ENCODE peak calls at places on chromosomes 16 and 17, in nine cellular contexts. J is HFFc6, B is cardiac muscle cell, L is upper lobe of left lung, G is PC-3, P is GM06990, D is testis, V is progenitor cell of endocrine pancreas, W is osteocyte. T is an unnamed sample.

GRCh38 chr16:85088570-85089214 is 23.6 kb downstream of the CIBAR2 start:
- DNase-seq in P (no peak), W (no peak), L (peak), G (no peak), V (no peak), D (no peak), B (no peak), J (no peak), T (no peak)

GRCh38 chr17:57612202-57613071 is 132.7 kb downstream of the CCDC182 start:
- DNase-seq in P (no peak), B (peak), W (no peak), L (no peak), D (no peak), G (no peak), V (no peak), J (no peak), T (no peak)

GRCh38 chr17:77229786-77230435 is 89.1 kb downstream of the SEC14L1 start:
- DNase-seq in D (no peak), V (no peak), J (no peak), G (no peak), P (no peak), B (no peak), W (no peak), L (no peak), T (no peak)

GRCh38 chr16:30929167-30929566 is 5.8 kb downstream of the FBXL19 start:
- DNase-seq in L (no peak), D (no peak), G (no peak), V (no peak), P (no peak), W (no peak), B (no peak), J (no peak), T (no peak)

GRCh38 chr17:8846768-8847211 is 20.7 kb downstream of the PIK3R6 start:
- DNase-seq in J (peak), G (peak), W (no peak), D (peak), V (no peak), P (no peak), L (no peak), B (peak), T (no peak)

GRCh38 chr16:27960619-27961295 is 102.8 kb downstream of the GSG1L start:
- DNase-seq in W (no peak), V (no peak), D (no peak), J (no peak), P (no peak), B (no peak), L (no peak), G (no peak), T (no peak)

GRCh38 chr17:64503341-64503740 is 2.7 kb downstream of the DDX5 start:
- DNase-seq in J (no peak), B (no peak), W (no peak), V (no peak), L (no peak), G (no peak), D (no peak), P (no peak), T (no peak)

GRCh38 chr16:86886651-86887050 is 308.3 kb downstream of the FOXL1 start:
- DNase-seq in J (no peak), W (no peak), G (peak), P (no peak), V (no peak), L (no peak), D (no peak), B (no peak), T (no peak)

GRCh38 chr16:30641378-30641982 is 9.3 kb upstream of the PRR14 start:
- DNase-seq in B (no peak), P (no peak), W (no peak), D (no peak), G (no peak), J (no peak), L (no peak), V (no peak), T (no peak)

GRCh38 chr16:31464781-31465260 is 5.5 kb downstream of the ARMC5 start:
- DNase-seq in V (no peak), B (no peak), P (no peak), J (no peak), L (no peak), D (no peak), W (no peak), G (no peak), T (no peak)

GRCh38 chr17:4362141-4362540 is 4.3 kb downstream of the UBE2G1 start:
- DNase-seq in P (no peak), B (no peak), D (peak), L (no peak), J (no peak), V (no peak), G (peak), W (no peak), T (no peak)

GRCh38 chr17:66775881-66776400 is 59.0 kb upstream of the CACNG5 start:
- DNase-seq in D (no peak), W (no peak), V (no peak), B (no peak), L (no peak), P (no peak), J (no peak), G (no peak), T (no peak)

DNA sequence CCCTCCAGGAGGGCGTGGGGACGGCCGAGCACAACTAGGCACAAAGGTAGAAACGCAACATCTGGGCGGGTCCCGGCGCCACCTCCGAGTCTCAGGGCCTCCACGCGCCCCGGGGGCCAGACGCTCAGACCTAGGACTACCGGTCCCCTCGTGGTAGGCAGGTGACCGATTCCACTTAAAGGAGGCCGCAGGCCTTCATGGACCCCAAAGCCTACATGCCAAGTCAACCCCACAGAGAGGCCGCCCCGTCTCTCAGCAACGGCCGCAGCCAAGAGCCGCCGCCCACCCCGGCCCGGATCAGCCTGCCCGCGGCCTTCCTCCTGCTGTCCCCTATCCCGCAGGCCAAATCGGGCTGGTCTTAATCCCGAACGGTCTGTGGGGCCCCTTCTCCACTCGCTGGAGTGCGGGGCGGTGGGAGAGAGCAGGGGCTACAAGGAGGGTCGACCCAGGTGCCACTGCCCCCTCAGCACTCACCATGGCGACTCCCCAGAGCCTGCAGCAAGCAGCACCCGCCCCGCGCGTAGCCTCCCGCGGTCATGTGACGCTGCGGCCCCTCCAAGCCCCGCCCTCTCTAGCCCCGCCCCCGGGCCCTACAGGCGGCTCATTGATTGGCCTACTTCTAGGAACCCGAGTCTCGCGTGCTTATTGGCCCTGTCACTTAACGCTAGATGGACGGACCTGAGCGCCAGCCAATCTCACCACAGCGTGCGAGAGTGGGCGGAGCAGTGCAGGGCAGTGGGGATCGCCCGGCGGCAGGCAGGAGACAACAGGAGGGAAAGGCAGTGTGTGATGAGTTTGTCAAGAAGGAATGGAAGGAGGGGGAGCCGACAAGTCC is at the start of gene VPS35:
- DNase-seq in L (peak), W (peak), P (peak), V (peak), J (peak), G (peak), D (peak), B (peak), T (peak)
- TF ChIP-seq CTCF in L (no peak), W (no peak), P (peak), V (no peak), J (peak), G (no peak), D (no peak), B (no peak), T (peak)

GRCh38 chr16:90083139-90083538 is 6.0 kb upstream of the PRDM7 start:
- DNase-seq in B (no peak), G (no peak), L (no peak), P (no peak), D (no peak), W (peak), V (no peak), J (no peak), T (no peak)
- TF ChIP-seq CTCF in B (no peak), G (no peak), L (no peak), P (no peak), D (no peak), W (no peak), V (no peak), J (no peak), T (no peak)

GRCh38 chr17:40025559-40025958 is 10.3 kb downstream of the CSF3 start:
- DNase-seq in D (no peak), G (no peak), V (no peak), P (no peak), B (no peak), J (no peak), L (no peak), W (no peak), T (no peak)

GRCh38 chr17:40025991-40026815 is 11.0 kb downstream of the CSF3 start:
- DNase-seq in D (no peak), V (no peak), W (no peak), B (no peak), P (no peak), G (peak), L (no peak), J (no peak), T (no peak)

GRCh38 chr17:40023590-40024292 is 8.5 kb downstream of the CSF3 start:
- DNase-seq in V (no peak), W (no peak), B (no peak), P (no peak), G (peak), J (no peak), L (no peak), D (no peak), T (no peak)

GRCh38 chr17:40022961-40023541 is 7.8 kb downstream of the CSF3 start:
- DNase-seq in W (no peak), J (no peak), L (peak), G (peak), D (no peak), B (no peak), P (no peak), V (no peak), T (no peak)

DNA sequence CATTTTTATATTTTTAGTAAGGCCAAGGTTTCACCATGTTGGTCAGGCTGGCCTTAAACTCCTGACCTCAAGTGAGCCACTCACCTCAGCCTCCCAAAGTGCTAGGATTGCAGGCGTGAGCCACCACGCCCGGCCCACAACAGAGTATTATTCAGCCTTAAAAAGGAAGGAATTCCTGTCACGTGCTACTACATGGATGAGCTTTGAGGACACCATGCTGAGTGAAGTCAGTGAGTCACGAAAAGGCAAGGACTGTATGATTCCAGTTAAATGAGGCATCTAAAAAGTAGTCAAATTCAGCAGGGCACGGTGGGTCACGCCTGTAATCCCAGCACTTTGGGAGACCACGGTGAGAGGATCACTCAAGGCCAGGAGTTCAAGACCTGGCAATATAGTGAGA is 9.7 kb downstream of the CSF3 start:
- DNase-seq in J (peak), V (no peak), P (no peak), L (no peak), G (no peak), W (no peak), B (no peak), D (no peak), T (no peak)
- TF ChIP-seq CTCF in J (no peak), V (no peak), P (no peak), L (no peak), G (no peak), W (no peak), B (no peak), D (no peak), T (no peak)

GRCh38 chr16:72811867-72812266 is 236.1 kb downstream of the ZFHX3 start:
- DNase-seq in G (no peak), J (no peak), W (no peak), L (no peak), B (no peak), D (no peak), P (no peak), V (no peak), T (no peak)

GRCh38 chr16:72811188-72811720 is 236.7 kb downstream of the ZFHX3 start:
- DNase-seq in L (peak), P (no peak), B (no peak), G (no peak), V (no peak), D (no peak), W (no peak), J (no peak), T (no peak)

GRCh38 chr16:72815348-72816318 is 232.3 kb downstream of the ZFHX3 start:
- DNase-seq in J (no peak), G (no peak), L (no peak), W (no peak), P (no peak), D (no peak), B (no peak), V (no peak), T (peak)

GRCh38 chr16:72812651-72813050 is 235.3 kb downstream of the ZFHX3 start:
- DNase-seq in L (no peak), J (no peak), W (no peak), B (peak), D (no peak), P (no peak), G (no peak), V (no peak), T (no peak)

DNA sequence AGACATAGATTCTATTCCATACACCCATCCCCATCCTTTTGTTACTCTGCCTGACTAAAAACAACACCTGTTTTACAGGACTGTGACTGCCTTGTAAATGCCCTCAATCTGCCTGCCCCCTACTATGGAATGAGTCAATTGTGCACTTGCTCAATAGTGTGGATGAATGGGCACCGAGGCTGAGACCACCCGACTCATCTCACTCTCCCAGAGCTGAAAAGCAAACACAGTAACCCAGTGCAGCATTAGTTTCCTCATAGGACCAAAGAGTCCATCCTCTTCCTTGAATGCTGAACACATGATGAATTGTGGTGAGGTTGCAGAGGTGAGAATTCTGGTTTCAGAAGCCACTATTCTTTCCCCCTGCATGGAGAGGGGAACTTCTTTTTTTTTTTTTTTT is 233.7 kb downstream of the ZFHX3 start:
- DNase-seq in D (no peak), L (no peak), W (no peak), P (no peak), J (no peak), G (no peak), V (no peak), B (no peak), T (no peak)
- TF ChIP-seq CTCF in D (no peak), L (no peak), W (no peak), P (no peak), J (no peak), G (no peak), V (no peak), B (no peak), T (no peak)

DNA sequence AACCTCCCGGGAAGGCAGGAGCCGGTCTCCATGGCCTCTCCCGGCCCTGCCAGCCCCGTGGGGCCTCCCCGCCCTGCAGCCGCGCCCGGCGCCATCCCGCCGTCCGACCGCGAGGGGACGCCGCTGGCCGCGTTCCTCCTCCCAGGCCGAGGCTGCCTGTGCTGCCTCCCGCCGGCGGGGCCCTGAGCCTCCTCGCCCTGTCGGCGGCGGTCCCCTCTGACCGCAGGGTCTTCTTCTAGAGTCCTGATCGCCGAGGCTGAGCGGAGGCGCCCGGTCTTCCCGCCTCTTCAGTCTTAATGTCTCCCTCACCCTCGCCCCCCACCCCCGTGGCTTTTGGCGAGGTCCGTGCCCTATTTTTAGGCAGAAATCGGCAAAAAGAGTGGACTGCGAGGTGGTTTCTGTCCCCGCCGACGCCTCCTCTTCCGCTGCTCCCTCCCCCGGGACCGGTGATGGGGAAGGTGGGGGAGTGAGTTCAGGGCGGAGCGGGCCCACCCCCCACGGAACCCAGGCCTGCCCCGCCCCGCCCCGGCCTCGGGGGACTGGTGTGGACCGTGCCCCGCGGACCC is 794 bp upstream of the CPNE7 start:
- DNase-seq in V (peak), J (peak), L (peak), P (peak), W (peak), B (peak), G (peak), D (peak), T (peak)
- TF ChIP-seq CTCF in V (peak), J (peak), L (peak), P (peak), W (peak), B (peak), G (peak), D (peak), T (peak)

GRCh38 chr16:82630219-82630618 is 3.5 kb downstream of the CDH13 start:
- DNase-seq in G (peak), W (no peak), L (no peak), P (no peak), J (peak), B (no peak), D (no peak), V (no peak), T (no peak)

GRCh38 chr16:82631701-82632685 is 5.2 kb downstream of the CDH13 start:
- DNase-seq in V (no peak), P (no peak), L (no peak), D (no peak), G (peak), J (no peak), B (no peak), W (no peak), T (no peak)

GRCh38 chr16:82628741-82629140 is 2.0 kb downstream of the CDH13 start:
- DNase-seq in W (no peak), G (no peak), D (no peak), J (no peak), B (no peak), P (no peak), L (no peak), V (no peak), T (no peak)

GRCh38 chr16:82629441-82630027 is 2.8 kb downstream of the CDH13 start:
- DNase-seq in L (no peak), W (no peak), V (no peak), P (no peak), D (no peak), B (no peak), J (peak), G (peak), T (no peak)

DNA sequence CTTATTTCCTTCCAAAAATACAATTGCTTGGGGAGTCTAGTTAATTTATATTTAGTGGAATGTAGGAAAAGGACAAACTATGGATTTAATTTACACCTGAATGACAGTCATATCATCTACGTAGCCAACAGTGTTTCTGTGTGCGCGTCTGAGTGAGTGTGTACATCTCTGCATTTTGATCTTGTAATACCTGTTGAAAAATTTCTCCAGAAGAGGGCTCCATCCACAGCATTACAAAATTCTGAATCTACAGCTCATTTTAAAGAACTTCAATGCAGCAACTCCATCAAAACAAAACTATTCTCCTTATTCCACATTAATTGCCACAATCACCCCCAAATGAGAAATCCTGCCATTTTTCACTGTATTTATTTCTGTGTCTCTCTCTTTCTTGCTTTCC is 3.9 kb downstream of the CDH13 start:
- DNase-seq in B (no peak), V (no peak), L (no peak), J (peak), D (no peak), P (no peak), G (peak), W (no peak), T (no peak)
- TF ChIP-seq CTCF in B (peak), V (peak), L (no peak), J (peak), D (no peak), P (peak), G (peak), W (peak), T (peak)

DNA sequence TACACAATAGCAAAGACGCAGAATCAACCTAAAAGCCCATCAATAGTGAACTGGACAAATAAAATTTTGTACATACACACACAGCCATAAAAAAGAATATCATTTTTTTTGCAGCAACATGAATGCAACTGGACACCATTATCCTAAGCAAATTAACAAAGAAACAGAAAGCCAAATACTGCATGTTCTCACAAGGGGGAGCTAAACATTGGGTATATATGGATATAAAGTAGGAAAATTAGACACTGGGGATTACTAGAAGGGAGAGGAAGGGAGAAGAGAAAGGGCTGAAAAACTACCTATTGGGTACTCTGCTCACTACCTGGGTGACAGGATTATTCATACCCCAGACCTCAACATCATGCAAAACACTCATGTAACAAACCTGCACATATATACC is 28.2 kb downstream of the ADAMTS18 start:
- DNase-seq in V (no peak), L (no peak), D (no peak), G (peak), B (no peak), P (no peak), W (no peak), J (no peak), T (no peak)
- TF ChIP-seq CTCF in V (peak), L (no peak), D (no peak), G (peak), B (peak), P (peak), W (no peak), J (peak), T (no peak)

GRCh38 chr16:2983706-2984136 is 3.5 kb upstream of the PKMYT1 start:
- DNase-seq in P (peak), G (peak), W (peak), L (peak), V (peak), J (peak), D (peak), B (peak), T (peak)
- TF ChIP-seq CTCF in P (peak), G (peak), W (peak), L (peak), V (peak), J (peak), D (peak), B (peak), T (peak)